ENCODE peak calls at places on chromosome 17, in four cellular contexts. H is AG04450, L is fibroblast of villous mesenchyme, A is psoas muscle. N is an unnamed sample.
A peak's percentile ranks its signal among the peaks of the same experiment; 100 is the strongest.

GRCh38 chr17:74760404-74761105 is 12.1 kb downstream of the NHERF1 start:
- DNase-seq in L (no peak), H (no peak), A (no peak), N (no peak)

GRCh38 chr17:12457493-12457892 is 208.2 kb upstream of the MYOCD start:
- DNase-seq in A (no peak), L (no peak), H (no peak), N (peak; percentile 70)

GRCh38 chr17:36652716-36653115 is 51.3 kb downstream of the MRM1 start:
- DNase-seq in L (no peak), H (no peak), A (no peak), N (no peak)

GRCh38 chr17:29240477-29240876 is 6.2 kb upstream of the CRYBA1 start:
- DNase-seq in L (peak; percentile 27), H (no peak), A (no peak), N (peak; percentile 25)

GRCh38 chr17:57106107-57106835 is 21.2 kb downstream of the AKAP1 start:
- DNase-seq in A (peak; percentile 65), H (no peak), L (no peak), N (no peak)

GRCh38 chr17:30427611-30428010 is 48.9 kb downstream of the CPD start:
- DNase-seq in A (no peak), L (no peak), H (no peak), N (no peak)

GRCh38 chr17:42562845-42563509 is 1.0 kb downstream of the COASY start:
- DNase-seq in L (peak; percentile 55), H (no peak), A (no peak), N (peak; percentile 25)

GRCh38 chr17:35476283-35476820 is 27.8 kb upstream of the SLFN13 start:
- DNase-seq in L (no peak), H (no peak), A (no peak), N (no peak)

GRCh38 chr17:81395600-81396277 is 482 bp downstream of the BAHCC1 start:
- DNase-seq in A (no peak), L (no peak), H (no peak), N (no peak)

GRCh38 chr17:80666867-80667266 is 122.2 kb downstream of the RPTOR start:
- DNase-seq in H (no peak), L (no peak), A (no peak), N (no peak)

GRCh38 chr17:76384987-76385891 is 830 bp downstream of the SPHK1 start:
- DNase-seq in H (no peak), A (peak; percentile 72), L (peak; percentile 69), N (peak; percentile 69)
- H3K4me3 ChIP-seq in H (peak overlapping the region; percentile 74), A (peak overlapping the region; percentile 74), L (peak overlapping the region; percentile 71), N (peak overlapping the region; percentile 74)

GRCh38 chr17:44760474-44761308 is 1.9 kb downstream of the ADAM11 start:
- DNase-seq in A (no peak), H (no peak), L (no peak), N (no peak)

GRCh38 chr17:44759916-44760243 is 1.1 kb downstream of the ADAM11 start:
- DNase-seq in L (no peak), A (no peak), H (no peak), N (no peak)

GRCh38 chr17:44758414-44759095 is at the start of gene ADAM11:
- DNase-seq in L (no peak), H (no peak), A (no peak), N (no peak)

GRCh38 chr17:44757918-44758413 is 822 bp upstream of the ADAM11 start:
- DNase-seq in H (no peak), L (no peak), A (no peak), N (no peak)

DNA sequence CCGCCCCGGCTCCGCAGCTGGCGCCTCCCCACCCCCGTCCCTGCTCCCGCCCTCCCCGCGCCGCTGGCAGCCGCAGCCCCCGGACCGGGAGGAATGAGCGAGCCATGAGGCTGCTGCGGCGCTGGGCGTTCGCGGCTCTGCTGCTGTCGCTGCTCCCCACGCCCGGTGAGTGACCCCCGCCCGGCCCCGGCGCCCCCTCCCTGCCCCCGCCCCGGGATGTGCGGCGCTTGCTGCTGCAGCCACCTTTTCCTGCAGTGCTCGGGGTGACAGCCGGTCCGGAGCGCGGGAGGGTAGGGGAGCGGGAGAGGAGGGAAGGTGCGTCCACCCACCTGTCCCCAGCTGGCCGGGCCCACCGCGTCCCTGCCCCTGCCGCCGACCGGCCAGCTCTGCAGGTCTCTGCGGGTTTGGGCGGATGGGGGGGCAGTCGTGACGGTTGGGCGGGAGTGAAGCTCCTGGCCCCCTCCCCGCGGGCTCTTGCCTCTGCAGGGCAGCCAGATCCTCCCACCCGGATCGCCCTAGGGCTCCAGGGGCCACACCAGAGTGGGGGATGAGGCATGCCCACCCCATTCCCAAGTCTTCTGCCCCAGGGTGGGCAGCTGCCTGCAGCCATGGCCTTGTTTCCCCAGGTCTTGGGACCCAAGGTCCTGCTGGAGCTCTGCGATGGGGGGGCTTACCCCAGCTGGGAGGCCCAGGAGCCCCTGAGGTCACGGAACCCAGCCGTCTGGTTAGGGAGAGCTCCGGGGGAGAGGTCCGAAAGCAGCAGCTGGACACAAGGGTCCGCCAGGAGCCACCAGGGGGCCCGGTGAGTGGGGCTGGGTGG is 518 bp downstream of the ADAM11 start:
- DNase-seq in A (no peak), H (no peak), L (no peak), N (no peak)
- TF ChIP-seq CTCF in A (no peak), H (peak; percentile 9), L (no peak), N (no peak)

DNA sequence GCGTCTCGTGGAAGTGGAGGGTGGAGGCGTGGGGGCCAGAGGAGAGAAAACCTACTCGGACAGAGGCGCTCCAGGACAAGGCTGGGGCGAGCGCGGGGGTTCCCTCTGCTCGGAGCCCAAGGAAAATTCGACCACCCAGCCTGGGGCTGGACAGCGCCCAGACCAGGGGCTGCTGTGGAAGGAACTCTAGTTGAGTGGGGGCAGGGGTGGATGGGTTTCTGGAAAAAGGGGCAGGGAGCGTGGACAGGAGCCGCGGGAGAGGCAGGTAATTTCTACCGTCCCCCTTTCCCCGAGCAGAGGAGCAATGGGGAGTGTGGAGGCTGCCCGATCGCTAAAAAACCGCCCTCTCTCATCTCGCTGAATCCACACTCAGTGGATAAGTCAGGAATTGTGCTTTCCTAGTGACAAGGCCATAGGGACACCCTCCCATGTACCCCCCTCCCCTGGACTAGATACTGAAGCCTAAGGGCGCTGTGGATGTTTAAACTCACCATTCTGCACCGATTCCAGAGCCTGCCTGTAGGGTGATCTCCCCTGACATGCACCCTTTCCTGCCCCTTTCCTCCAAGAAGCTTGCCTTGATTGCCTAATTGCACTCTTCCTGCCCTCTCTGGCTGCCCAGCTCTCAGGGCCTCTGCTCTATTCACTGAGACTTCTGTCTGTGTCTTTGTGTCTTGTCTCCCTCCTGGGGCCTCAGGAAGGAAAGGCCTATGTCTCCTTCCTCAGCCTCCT is 90.7 kb upstream of the TMEM97 start:
- DNase-seq in H (no peak), L (no peak), A (no peak), N (no peak)
- H3K4me3 ChIP-seq in H (peak overlapping the region; percentile 52), L (peak overlapping the region; percentile 51), A (peak overlapping the region; percentile 49), N (peak overlapping the region; percentile 35)

DNA sequence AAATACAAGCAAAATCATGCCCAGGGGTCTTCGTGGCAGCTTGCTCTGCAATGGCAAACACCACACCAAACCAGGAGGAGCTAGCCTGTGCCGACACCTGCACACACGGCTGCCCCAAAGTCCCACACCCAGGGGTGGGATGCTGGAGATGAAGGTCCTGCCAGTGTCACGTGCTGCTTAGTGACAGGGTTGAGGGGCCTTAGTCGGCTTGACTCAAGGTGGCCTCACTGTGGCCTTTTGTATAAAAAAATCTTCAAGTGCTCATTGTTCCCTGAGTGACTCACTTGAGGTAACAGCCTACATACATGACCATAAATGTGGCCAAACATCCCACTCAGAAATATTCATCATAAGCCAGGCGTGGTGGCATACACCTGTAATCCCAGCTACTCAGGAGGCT is 7.3 kb downstream of the TRIM65 start:
- DNase-seq in H (no peak), A (no peak), L (no peak), N (no peak)
- TF ChIP-seq CTCF in H (no peak), A (no peak), L (no peak), N (no peak)

GRCh38 chr17:67456103-67456502 is 79.0 kb downstream of the PITPNC1 start:
- DNase-seq in A (no peak), L (no peak), H (no peak), N (no peak)

GRCh38 chr17:67449065-67449464 is 72.0 kb downstream of the PITPNC1 start:
- DNase-seq in H (no peak), L (no peak), A (no peak), N (no peak)

GRCh38 chr17:67449885-67450755 is 73.0 kb downstream of the PITPNC1 start:
- DNase-seq in A (no peak), H (no peak), L (peak; percentile 15), N (no peak)

GRCh38 chr17:67456889-67457288 is 79.8 kb downstream of the PITPNC1 start:
- DNase-seq in A (no peak), H (no peak), L (no peak), N (no peak)

GRCh38 chr17:67452681-67453554 is 75.8 kb downstream of the PITPNC1 start:
- DNase-seq in H (no peak), A (no peak), L (no peak), N (no peak)
- H3K4me3 ChIP-seq in H (no peak overlapping the region), A (no peak overlapping the region), L (no peak overlapping the region), N (no peak overlapping the region)

GRCh38 chr17:5281814-5282638 is at the start of gene RABEP1:
- DNase-seq in H (peak; percentile 76), A (peak; percentile 95), L (peak; percentile 93), N (peak; percentile 91)
- TF ChIP-seq CTCF in H (peak; percentile 15), A (peak; percentile 28), L (no peak), N (peak; percentile 30)

N was measured in AG10803.